ENCODE peak calls at places on chromosomes 11 and 22, in seven cellular contexts. N is endothelial cell of umbilical vein, Y is psoas muscle, R is prostate gland, G is lower lobe of right lung, O is stomach, T is uterus. J is an unnamed sample.

GRCh38 chr11:44651535-44652130 is 75.1 kb upstream of the TSPAN18 start:
- DNase-seq in N (peak), Y (no peak), R (no peak), G (no peak), O (no peak), T (no peak), J (no peak)

GRCh38 chr22:33002035-33002434 is 56.1 kb downstream of the SYN3 start:
- DNase-seq in N (no peak), Y (no peak), R (no peak), G (no peak), O (no peak), T (no peak), J (no peak)

GRCh38 chr11:126163074-126163700 is 48.3 kb downstream of the RPUSD4 start:
- DNase-seq in N (no peak), Y (no peak), R (no peak), G (no peak), O (no peak), T (peak), J (peak)

GRCh38 chr11:10594407-10594806 is 25.9 kb upstream of the LYVE1 start:
- DNase-seq in N (no peak), Y (no peak), R (no peak), G (no peak), O (no peak), T (no peak), J (no peak)

GRCh38 chr11:101567086-101567485 is 16.7 kb downstream of the TRPC6 start:
- DNase-seq in N (no peak), Y (no peak), R (no peak), G (no peak), O (no peak), T (no peak), J (no peak)

GRCh38 chr22:17980638-17981051 is 43.7 kb downstream of the MICAL3 start:
- DNase-seq in N (peak), Y (peak), R (peak), G (peak), O (peak), T (no peak), J (no peak)

GRCh38 chr11:103484545-103484944 is 375.3 kb downstream of the DYNC2H1 start:
- DNase-seq in N (no peak), Y (no peak), R (no peak), G (no peak), O (no peak), T (no peak), J (no peak)

GRCh38 chr11:119417726-119418540 is 5.0 kb downstream of the THY1 start:
- DNase-seq in N (no peak), Y (no peak), R (no peak), G (no peak), O (no peak), T (peak), J (peak)

GRCh38 chr11:6629573-6629891 is 10.3 kb upstream of the TPP1 start:
- DNase-seq in N (no peak), Y (no peak), R (no peak), G (no peak), O (no peak), T (no peak), J (no peak)

GRCh38 chr11:93608280-93608862 is 53.1 kb upstream of the CEP295 start:
- DNase-seq in N (no peak), Y (no peak), R (no peak), G (no peak), O (no peak), T (no peak), J (no peak)

GRCh38 chr22:22877523-22878210 is 9.9 kb upstream of the IGLL5 start:
- DNase-seq in N (peak), Y (no peak), R (peak), G (no peak), O (peak), T (no peak), J (peak)

GRCh38 chr11:82634091-82634490 is 99.6 kb downstream of the FAM181B start:
- DNase-seq in N (no peak), Y (no peak), R (no peak), G (no peak), O (no peak), T (no peak), J (no peak)

GRCh38 chr22:32997295-32997694 is 60.9 kb downstream of the SYN3 start:
- DNase-seq in N (no peak), Y (no peak), R (no peak), G (peak), O (no peak), T (no peak), J (no peak)

GRCh38 chr11:104799251-104799650 is 99.0 kb downstream of the CASP12 start:
- DNase-seq in N (no peak), Y (no peak), R (no peak), G (no peak), O (no peak), T (no peak), J (no peak)

GRCh38 chr11:12287009-12287373 is 90.4 kb upstream of the PARVA start:
- DNase-seq in N (peak), Y (peak), R (peak), G (no peak), O (peak), T (peak), J (peak)

GRCh38 chr11:7292902-7293301 is 41.2 kb downstream of the SYT9 start:
- DNase-seq in N (no peak), Y (no peak), R (no peak), G (no peak), O (no peak), T (no peak), J (no peak)

GRCh38 chr22:50583294-50583865 is 731 bp upstream of the CHKB start:
- DNase-seq in N (no peak), Y (no peak), R (no peak), G (peak), O (no peak), T (no peak), J (no peak)

GRCh38 chr11:19673924-19674390 is 38.7 kb upstream of the NAV2 start:
- DNase-seq in N (peak), Y (peak), R (peak), G (peak), O (no peak), T (peak), J (no peak)

GRCh38 chr22:38462960-38463784 is 4.7 kb upstream of the KDELR3 start:
- DNase-seq in N (no peak), Y (peak), R (no peak), G (no peak), O (no peak), T (peak), J (no peak)

GRCh38 chr11:27396259-27396839 is 33.3 kb upstream of the CCDC34 start:
- DNase-seq in N (no peak), Y (no peak), R (no peak), G (no peak), O (no peak), T (no peak), J (no peak)
- H3K4me3 ChIP-seq in N (no peak), Y (no peak), R (no peak), G (no peak), O (no peak), T (no peak), J (no peak)

GRCh38 chr11:68609761-68610160 is 74.6 kb upstream of the GAL start:
- DNase-seq in N (no peak), Y (no peak), R (no peak), G (no peak), O (no peak), T (no peak), J (no peak)

GRCh38 chr11:68615657-68616056 is 68.7 kb upstream of the GAL start:
- DNase-seq in N (no peak), Y (no peak), R (no peak), G (no peak), O (no peak), T (no peak), J (no peak)

DNA sequence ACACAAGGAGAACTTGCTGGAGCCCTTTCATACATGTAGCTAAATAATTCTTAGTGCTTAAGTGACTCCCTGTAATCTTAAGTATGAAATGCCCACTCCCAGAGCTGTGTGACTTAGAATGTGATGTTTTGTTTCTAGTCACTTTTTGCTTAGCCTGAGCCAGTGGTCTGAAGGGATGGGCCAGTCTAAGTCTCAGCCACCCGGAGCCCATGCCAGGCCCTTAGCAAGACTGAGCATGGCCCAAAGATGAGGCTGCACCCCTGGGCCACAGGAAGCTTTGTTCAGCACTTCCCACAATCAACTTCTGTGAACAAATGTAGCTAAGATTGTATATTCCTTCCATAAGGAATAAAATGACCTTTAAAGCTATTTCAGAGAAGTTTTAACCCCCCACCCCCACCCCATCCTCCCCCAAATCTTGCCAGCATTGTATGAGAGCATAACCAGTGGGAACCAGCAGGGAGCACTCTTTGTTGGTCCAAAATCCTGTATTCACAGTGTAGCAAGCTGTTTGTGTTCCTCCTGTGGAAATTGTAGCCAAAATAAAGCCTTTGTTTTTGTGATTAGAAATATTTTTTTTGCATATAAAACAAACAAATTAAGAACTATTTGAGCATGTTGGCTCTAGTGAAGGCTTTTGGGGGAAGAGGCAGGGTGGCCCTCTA is 73.8 kb upstream of the GAL start:
- DNase-seq in N (no peak), Y (no peak), R (no peak), G (no peak), O (no peak), T (no peak), J (no peak)
- TF ChIP-seq CTCF in N (peak), Y (no peak), R (no peak), G (no peak), O (no peak), T (no peak), J (peak)

GRCh38 chr11:60098508-60098907 is 10.0 kb downstream of the MS4A2 start:
- DNase-seq in N (peak), Y (no peak), R (no peak), G (no peak), O (no peak), T (no peak), J (no peak)

GRCh38 chr11:60100511-60100910 is 12.0 kb downstream of the MS4A2 start:
- DNase-seq in N (peak), Y (no peak), R (no peak), G (no peak), O (no peak), T (no peak), J (no peak)

GRCh38 chr11:60095477-60096120 is 7.1 kb downstream of the MS4A2 start:
- DNase-seq in N (no peak), Y (no peak), R (no peak), G (no peak), O (no peak), T (no peak), J (no peak)
- H3K27ac ChIP-seq in N (no peak), Y (no peak), R (no peak), G (no peak), O (no peak), T (no peak), J (no peak)

GRCh38 chr11:2270322-2271076 is at the start of gene ASCL2:
- DNase-seq in N (no peak), Y (peak), R (no peak), G (no peak), O (peak), T (no peak), J (no peak)

GRCh38 chr11:2267871-2268825 is 2.2 kb downstream of the ASCL2 start:
- DNase-seq in N (no peak), Y (peak), R (peak), G (no peak), O (peak), T (peak), J (no peak)

GRCh38 chr11:2267306-2267861 is 3.0 kb downstream of the ASCL2 start:
- DNase-seq in N (no peak), Y (peak), R (peak), G (no peak), O (no peak), T (peak), J (no peak)

GRCh38 chr11:2269601-2270321 is 627 bp downstream of the ASCL2 start:
- DNase-seq in N (peak), Y (peak), R (peak), G (peak), O (peak), T (peak), J (no peak)

GRCh38 chr11:2268911-2269600 is 1.3 kb downstream of the ASCL2 start:
- DNase-seq in N (no peak), Y (peak), R (peak), G (peak), O (peak), T (peak), J (no peak)
- H3K4me3 ChIP-seq in N (no peak), Y (peak), R (peak), G (peak), O (peak), T (peak), J (no peak)

DNA sequence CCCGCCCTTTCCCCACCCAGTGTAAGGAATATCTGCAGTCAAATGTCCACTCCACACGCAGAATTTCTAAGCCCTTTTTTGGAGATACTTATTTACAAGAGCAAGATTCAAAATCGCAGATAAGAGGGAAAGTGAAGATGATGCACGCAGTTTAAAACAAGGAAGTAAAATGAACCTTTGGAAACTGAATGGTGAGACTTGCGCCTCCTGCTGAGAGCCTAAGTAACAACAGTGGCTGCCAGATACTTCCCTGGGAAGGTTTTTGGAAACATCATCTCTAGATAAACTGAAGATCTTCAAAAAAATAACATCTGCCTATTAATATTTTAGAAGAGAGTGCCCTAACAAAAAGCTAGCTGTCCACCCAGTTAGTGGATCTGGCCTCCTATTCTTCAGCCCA is 963.1 kb upstream of the FAT3 start:
- DNase-seq in N (no peak), Y (no peak), R (no peak), G (no peak), O (no peak), T (no peak), J (no peak)
- TF ChIP-seq CTCF in N (no peak), Y (no peak), R (no peak), G (no peak), O (no peak), T (no peak), J (peak)

DNA sequence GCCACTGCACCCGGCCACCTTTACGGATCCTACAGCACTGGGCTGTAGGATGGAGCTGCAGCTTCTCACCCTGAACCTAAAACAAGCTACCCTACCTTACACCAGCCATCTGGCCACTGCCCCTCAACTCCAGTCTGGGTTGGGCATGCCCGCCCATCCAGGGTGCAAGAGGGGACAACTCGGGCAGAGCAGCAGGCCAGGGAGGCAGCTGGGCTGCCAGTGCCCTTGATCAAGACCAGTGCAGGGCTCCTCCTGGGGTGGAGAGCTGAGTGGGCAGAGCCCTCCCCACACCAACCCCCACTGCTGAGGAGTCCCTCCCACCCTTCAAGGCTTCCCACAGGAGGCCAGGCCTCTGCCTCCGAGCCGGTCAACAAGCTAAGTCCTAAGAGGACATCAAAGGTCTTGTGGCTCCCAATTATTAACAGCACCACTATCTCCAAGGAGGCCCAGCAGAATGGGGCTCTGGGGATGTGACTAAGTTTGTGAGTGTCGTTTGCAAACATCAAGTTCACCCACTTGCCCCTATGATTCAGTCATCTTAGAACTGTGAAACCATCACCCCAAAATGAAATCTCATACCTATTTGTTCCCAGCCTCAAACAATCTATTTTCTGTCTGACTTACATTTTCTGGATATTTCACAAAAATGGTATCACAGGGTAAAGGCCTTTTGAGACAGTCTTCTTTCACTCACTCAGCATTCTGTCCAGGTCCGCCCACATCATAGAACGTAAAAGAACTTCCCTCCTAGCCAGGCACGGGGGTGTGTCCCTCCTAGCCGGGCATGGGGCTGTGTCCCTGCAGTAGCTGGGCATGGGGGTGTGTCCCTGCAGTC is 11.0 kb downstream of the GATD1 start:
- DNase-seq in N (no peak), Y (no peak), R (no peak), G (no peak), O (no peak), T (no peak), J (no peak)
- H3K27ac ChIP-seq in N (no peak), Y (no peak), R (no peak), G (no peak), O (no peak), T (no peak), J (no peak)

DNA sequence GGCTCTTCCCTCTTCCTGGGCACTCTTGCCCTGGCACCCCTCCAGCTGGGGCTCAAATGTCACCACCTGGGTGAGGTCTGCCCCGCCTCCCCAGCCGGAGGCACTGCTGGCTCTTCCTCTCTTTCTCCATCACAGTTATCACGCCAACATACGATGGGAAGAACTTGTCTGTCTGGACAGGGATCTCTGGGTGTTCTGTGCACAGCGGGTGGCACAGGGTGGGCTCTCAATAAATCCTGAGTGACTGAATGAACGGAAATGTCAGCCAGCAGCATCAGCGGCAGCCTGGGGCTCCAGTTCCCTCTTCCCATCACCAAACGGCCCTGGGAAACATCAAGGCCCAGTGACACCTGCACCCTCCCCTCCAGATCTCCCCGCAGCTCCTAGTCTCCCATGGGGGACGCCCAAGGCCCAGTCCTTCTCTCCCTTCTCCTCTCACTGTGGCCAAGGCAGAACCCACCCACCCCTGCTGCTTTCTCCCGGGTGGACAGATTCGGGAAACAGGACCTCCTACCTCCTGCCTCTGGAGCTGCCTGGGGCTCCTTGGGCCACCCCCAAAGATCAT is 440 bp upstream of the SLC25A45 start:
- DNase-seq in N (no peak), Y (peak), R (no peak), G (peak), O (peak), T (no peak), J (no peak)
- H3K4me3 ChIP-seq in N (no peak), Y (peak), R (peak), G (peak), O (peak), T (peak), J (peak)

GRCh38 chr11:14376920-14377319 is 17.9 kb upstream of the RRAS2 start:
- DNase-seq in N (peak), Y (no peak), R (no peak), G (no peak), O (no peak), T (no peak), J (no peak)

GRCh38 chr11:14372011-14372410 is 13.0 kb upstream of the RRAS2 start:
- DNase-seq in N (no peak), Y (no peak), R (no peak), G (no peak), O (no peak), T (no peak), J (no peak)

GRCh38 chr11:14373941-14374646 is 15.1 kb upstream of the RRAS2 start:
- DNase-seq in N (peak), Y (peak), R (peak), G (no peak), O (peak), T (no peak), J (peak)

GRCh38 chr11:14378171-14378570 is 19.2 kb upstream of the RRAS2 start:
- DNase-seq in N (no peak), Y (no peak), R (no peak), G (no peak), O (no peak), T (no peak), J (no peak)

GRCh38 chr11:14374922-14375630 is 16.1 kb upstream of the RRAS2 start:
- DNase-seq in N (no peak), Y (no peak), R (no peak), G (no peak), O (no peak), T (no peak), J (no peak)
- TF ChIP-seq CTCF in N (no peak), Y (peak), R (no peak), G (no peak), O (no peak), T (no peak), J (peak)